ENCODE peak calls at places on chromosomes 7 and 10, in ten cellular contexts. Q is breast epithelium, Z is kidney, P is SK-N-SH, S is lower lobe of right lung, J is OCI-LY7, T is stomach, Y is A549, L is uterus, O is sigmoid colon. K is an unnamed sample.

GRCh38 chr10:132482090-132482489 is 55.5 kb upstream of the INPP5A start:
- DNase-seq in L (peak; percentile 83), J (no peak), P (no peak), S (peak; percentile 24), O (peak; percentile 90), T (no peak), Y (no peak), Z (no peak), Q (peak; percentile 24), K (no peak)

GRCh38 chr7:117931314-117931713 is 58.1 kb upstream of the CTTNBP2 start:
- DNase-seq in O (no peak), P (no peak), J (no peak), S (no peak), L (no peak), Y (no peak), T (no peak), Z (no peak), Q (no peak), K (no peak)

GRCh38 chr7:35617076-35617475 is 77.9 kb downstream of the HERPUD2 start:
- DNase-seq in Q (no peak), O (no peak), S (no peak), P (no peak), L (no peak), Z (no peak), T (no peak), Y (no peak), J (no peak), K (no peak)

GRCh38 chr10:116710021-116710420 is 32.3 kb downstream of the HSPA12A start:
- DNase-seq in Y (no peak), J (no peak), P (no peak), S (no peak), Z (no peak), O (peak; percentile 21), L (no peak), T (no peak), Q (no peak), K (no peak)

GRCh38 chr7:130486114-130486962 is 5.5 kb upstream of the MEST start:
- DNase-seq in L (no peak), T (peak; percentile 80), J (peak; percentile 69), S (peak; percentile 90), Z (peak; percentile 92), Q (peak; percentile 64), O (peak; percentile 66), P (peak; percentile 36), Y (peak; percentile 91), K (peak; percentile 40)

GRCh38 chr10:72336259-72337038 is 18.3 kb downstream of the DNAJB12 start:
- DNase-seq in Q (no peak), J (no peak), T (peak; percentile 75), S (peak; percentile 44), O (no peak), L (no peak), Z (peak; percentile 69), Y (no peak), P (no peak), K (no peak)

GRCh38 chr10:4270116-4270515 is 485.1 kb upstream of the KLF6 start:
- DNase-seq in Y (no peak), S (no peak), L (no peak), J (no peak), T (no peak), P (peak; percentile 21), Z (no peak), Q (no peak), O (no peak), K (no peak)

GRCh38 chr10:34916368-34916767 is 101.3 kb upstream of the PARD3 start:
- DNase-seq in J (no peak), L (peak; percentile 20), T (no peak), O (no peak), Z (no peak), S (no peak), Q (no peak), P (no peak), Y (no peak), K (no peak)

GRCh38 chr10:118028619-118029018 is 18.1 kb downstream of the RAB11FIP2 start:
- DNase-seq in P (no peak), L (no peak), Z (no peak), T (no peak), Y (no peak), J (no peak), O (no peak), S (no peak), Q (no peak), K (no peak)

GRCh38 chr7:95660023-95660434 is 63.7 kb upstream of the PDK4 start:
- DNase-seq in J (no peak), Z (no peak), O (no peak), Y (no peak), Q (no peak), T (no peak), L (no peak), P (no peak), S (no peak), K (no peak)

GRCh38 chr10:66627156-66627555 is 298.7 kb upstream of the LRRTM3 start:
- DNase-seq in L (no peak), O (no peak), Y (peak; percentile 5), J (peak; percentile 1), Z (no peak), Q (no peak), T (no peak), S (no peak), P (peak; percentile 27), K (no peak)

GRCh38 chr10:79939969-79940368 is 8.9 kb downstream of the SFTPD start:
- DNase-seq in Q (no peak), Y (no peak), J (no peak), P (no peak), L (no peak), S (no peak), Z (no peak), T (no peak), O (no peak), K (no peak)

GRCh38 chr10:86413046-86413728 is 46.6 kb upstream of the GRID1 start:
- DNase-seq in O (no peak), Z (no peak), Y (no peak), T (no peak), P (no peak), L (no peak), Q (no peak), J (peak; percentile 98), S (no peak), K (no peak)

GRCh38 chr10:49053053-49053997 is 62.0 kb downstream of the VSTM4 start:
- DNase-seq in L (no peak), Z (no peak), Y (no peak), P (no peak), S (peak; percentile 63), T (no peak), O (no peak), J (peak; percentile 99), Q (no peak), K (no peak)

GRCh38 chr7:114718861-114719260 is 203.0 kb upstream of the MDFIC start:
- DNase-seq in T (no peak), J (no peak), P (no peak), Q (no peak), O (no peak), L (no peak), S (no peak), Z (no peak), Y (no peak), K (no peak)

GRCh38 chr7:102450242-102450641 is 14.4 kb downstream of the ALKBH4 start:
- DNase-seq in Q (no peak), O (no peak), Y (no peak), Z (no peak), L (no peak), J (peak; percentile 74), S (no peak), P (no peak), T (no peak), K (peak; percentile 45)
- TF ChIP-seq CTCF in Q (no peak), O (no peak), Y (peak; percentile 22), Z (peak; percentile 22), L (no peak), J (peak; percentile 81), S (peak; percentile 26), P (peak; percentile 40), T (no peak), K (peak; percentile 66)

GRCh38 chr7:127940365-127941160 is 90.7 kb downstream of the LRRC4 start:
- DNase-seq in Y (no peak), Q (no peak), O (no peak), S (no peak), Z (no peak), L (no peak), J (no peak), T (no peak), P (no peak), K (no peak)
- H3K27ac ChIP-seq in Y (no peak overlapping the region), Q (no peak overlapping the region), O (no peak overlapping the region), S (no peak overlapping the region), Z (no peak overlapping the region), L (no peak overlapping the region), J (no peak overlapping the region), T (no peak overlapping the region), P (no peak overlapping the region), K (no peak overlapping the region)

GRCh38 chr7:98097042-98097645 is 9.5 kb upstream of the LMTK2 start:
- DNase-seq in Z (no peak), L (no peak), Y (no peak), T (no peak), J (peak; percentile 20), P (no peak), S (no peak), O (no peak), Q (no peak), K (no peak)

GRCh38 chr7:98100088-98100487 is 6.6 kb upstream of the LMTK2 start:
- DNase-seq in L (no peak), Y (no peak), J (no peak), P (no peak), S (no peak), Q (no peak), O (no peak), Z (no peak), T (no peak), K (no peak)

GRCh38 chr7:98106647-98107312 is at the start of gene LMTK2:
- DNase-seq in Z (peak; percentile 99), O (peak; percentile 97), J (peak; percentile 94), Y (peak; percentile 77), Q (peak; percentile 95), S (peak; percentile 96), L (peak; percentile 94), T (peak; percentile 96), P (peak; percentile 100), K (peak; percentile 96)

GRCh38 chr7:98105942-98106544 is 619 bp upstream of the LMTK2 start:
- DNase-seq in O (peak; percentile 54), J (no peak), Y (no peak), L (no peak), P (no peak), Z (no peak), Q (no peak), S (no peak), T (no peak), K (peak; percentile 3)

DNA sequence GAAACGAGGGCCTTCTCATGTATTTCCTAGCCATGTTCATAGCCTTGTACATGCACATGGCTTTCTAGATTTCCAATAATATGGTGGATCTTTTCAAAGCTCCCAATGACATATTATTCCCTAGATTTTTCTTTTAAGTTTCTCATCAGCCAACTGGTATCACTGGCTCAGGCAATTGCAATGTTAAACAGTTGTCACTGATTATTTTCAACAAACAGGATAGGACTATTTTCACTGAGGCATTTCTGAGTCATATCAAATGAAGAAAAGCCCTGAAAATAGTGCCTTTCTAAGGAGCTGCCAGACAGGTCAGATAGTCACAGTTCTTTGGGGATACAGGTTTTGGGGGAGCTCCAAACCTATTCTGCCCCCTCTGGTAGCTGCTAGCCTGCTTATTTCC is 4.5 kb upstream of the LMTK2 start:
- DNase-seq in T (no peak), Z (no peak), S (no peak), Y (no peak), L (no peak), Q (no peak), P (no peak), J (no peak), O (no peak), K (no peak)
- TF ChIP-seq CTCF in T (no peak), Z (no peak), S (no peak), Y (no peak), L (no peak), Q (no peak), P (no peak), J (peak; percentile 16), O (no peak), K (no peak)

GRCh38 chr10:78044179-78044578 is 10.5 kb downstream of the RPS24 start:
- DNase-seq in Y (no peak), T (no peak), J (peak; percentile 13), O (no peak), L (no peak), S (no peak), Q (no peak), P (no peak), Z (no peak), K (no peak)
- H3K27ac ChIP-seq in Y (no peak overlapping the region), T (no peak overlapping the region), J (peak overlapping the region; percentile 29), O (no peak overlapping the region), L (no peak overlapping the region), S (no peak overlapping the region), Q (no peak overlapping the region), P (peak overlapping the region; percentile 2), Z (no peak overlapping the region), K (no peak overlapping the region)

K was measured in CD4-positive, alpha-beta T cell.